ENCODE peak calls at places on chromosome 7, in seven cellular contexts. K is fibroblast of mammary gland, G is stomach, J is RWPE2, T is astrocyte of the spinal cord, N is choroid plexus epithelial cell, O is coronary artery. P is an unnamed sample.

GRCh38 chr7:30708983-30709382 is 26.7 kb upstream of the CRHR2 start:
- DNase-seq in K (peak), G (no peak), J (no peak), T (no peak), N (no peak), O (no peak), P (peak)

GRCh38 chr7:80719261-80719660 is 80.8 kb downstream of the CD36 start:
- DNase-seq in K (peak), G (no peak), J (no peak), T (peak), N (peak), O (no peak), P (peak)

GRCh38 chr7:68547181-68547580 is 1051.1 kb upstream of the AUTS2 start:
- DNase-seq in K (no peak), G (no peak), J (no peak), T (peak), N (peak), O (no peak), P (peak)

GRCh38 chr7:116443101-116443523 is 56.4 kb upstream of the CAV2 start:
- DNase-seq in K (peak), G (no peak), J (no peak), T (peak), N (peak), O (no peak), P (peak)

GRCh38 chr7:143205560-143206293 is 16.1 kb upstream of the TAS2R40 start:
- DNase-seq in K (no peak), G (no peak), J (no peak), T (no peak), N (no peak), O (no peak), P (peak)

GRCh38 chr7:41028591-41028990 is 674.3 kb downstream of the INHBA start:
- DNase-seq in K (no peak), G (no peak), J (no peak), T (no peak), N (no peak), O (no peak), P (no peak)

GRCh38 chr7:98802088-98802780 is 67.6 kb downstream of the TMEM130 start:
- DNase-seq in K (peak), G (no peak), J (no peak), T (peak), N (no peak), O (peak), P (peak)

GRCh38 chr7:142964502-142965246 is 2.5 kb upstream of the KEL start:
- DNase-seq in K (no peak), G (no peak), J (no peak), T (no peak), N (no peak), O (no peak), P (no peak)

GRCh38 chr7:23960361-23960760 is 250.3 kb downstream of the STK31 start:
- DNase-seq in K (no peak), G (no peak), J (no peak), T (no peak), N (no peak), O (no peak), P (no peak)

GRCh38 chr7:115124409-115124939 is 202.6 kb downstream of the MDFIC start:
- DNase-seq in K (peak), G (no peak), J (no peak), T (no peak), N (peak), O (no peak), P (peak)

GRCh38 chr7:21916629-21917028 is 29.1 kb downstream of the CDCA7L start:
- DNase-seq in K (peak), G (no peak), J (no peak), T (no peak), N (no peak), O (no peak), P (no peak)

GRCh38 chr7:125555921-125556320 is 626.3 kb upstream of the POT1 start:
- DNase-seq in K (no peak), G (no peak), J (no peak), T (no peak), N (peak), O (no peak), P (no peak)

GRCh38 chr7:3229904-3230470 is 71.1 kb upstream of the SDK1 start:
- DNase-seq in K (no peak), G (no peak), J (no peak), T (no peak), N (no peak), O (no peak), P (no peak)

GRCh38 chr7:122919643-122920181 is 33.5 kb upstream of the CADPS2 start:
- DNase-seq in K (peak), G (no peak), J (no peak), T (no peak), N (peak), O (no peak), P (no peak)

GRCh38 chr7:88344956-88345832 is 38.5 kb upstream of the STEAP4 start:
- DNase-seq in K (peak), G (peak), J (no peak), T (peak), N (peak), O (no peak), P (peak)

GRCh38 chr7:44664756-44665461 is 58.5 kb downstream of the OGDH start:
- DNase-seq in K (no peak), G (no peak), J (no peak), T (no peak), N (no peak), O (no peak), P (peak)

GRCh38 chr7:37806152-37806551 is 42.2 kb upstream of the NME8 start:
- DNase-seq in K (no peak), G (no peak), J (no peak), T (no peak), N (no peak), O (no peak), P (no peak)

GRCh38 chr7:141889323-141889722 is 26.9 kb upstream of the OR9A4 start:
- DNase-seq in K (no peak), G (no peak), J (no peak), T (no peak), N (no peak), O (no peak), P (no peak)

GRCh38 chr7:115910541-115911164 is 119.9 kb downstream of the TFEC start:
- DNase-seq in K (peak), G (no peak), J (no peak), T (peak), N (peak), O (no peak), P (peak)

GRCh38 chr7:51139796-51140195 is 176.8 kb downstream of the COBL start:
- DNase-seq in K (peak), G (no peak), J (no peak), T (no peak), N (no peak), O (no peak), P (no peak)

GRCh38 chr7:129431911-129432643 is 2.2 kb upstream of the STRIP2 start:
- DNase-seq in K (no peak), G (no peak), J (no peak), T (no peak), N (no peak), O (no peak), P (no peak)

GRCh38 chr7:84362360-84362759 is 167.8 kb upstream of the SEMA3A start:
- DNase-seq in K (no peak), G (no peak), J (no peak), T (no peak), N (no peak), O (no peak), P (no peak)

GRCh38 chr7:7946486-7946885 is 22.1 kb upstream of the GLCCI1 start:
- DNase-seq in K (no peak), G (no peak), J (no peak), T (no peak), N (no peak), O (no peak), P (no peak)

GRCh38 chr7:7943951-7944350 is 24.6 kb upstream of the GLCCI1 start:
- DNase-seq in K (no peak), G (no peak), J (no peak), T (no peak), N (no peak), O (no peak), P (no peak)

GRCh38 chr7:7948233-7948632 is 20.4 kb upstream of the GLCCI1 start:
- DNase-seq in K (no peak), G (no peak), J (no peak), T (no peak), N (no peak), O (no peak), P (no peak)

DNA sequence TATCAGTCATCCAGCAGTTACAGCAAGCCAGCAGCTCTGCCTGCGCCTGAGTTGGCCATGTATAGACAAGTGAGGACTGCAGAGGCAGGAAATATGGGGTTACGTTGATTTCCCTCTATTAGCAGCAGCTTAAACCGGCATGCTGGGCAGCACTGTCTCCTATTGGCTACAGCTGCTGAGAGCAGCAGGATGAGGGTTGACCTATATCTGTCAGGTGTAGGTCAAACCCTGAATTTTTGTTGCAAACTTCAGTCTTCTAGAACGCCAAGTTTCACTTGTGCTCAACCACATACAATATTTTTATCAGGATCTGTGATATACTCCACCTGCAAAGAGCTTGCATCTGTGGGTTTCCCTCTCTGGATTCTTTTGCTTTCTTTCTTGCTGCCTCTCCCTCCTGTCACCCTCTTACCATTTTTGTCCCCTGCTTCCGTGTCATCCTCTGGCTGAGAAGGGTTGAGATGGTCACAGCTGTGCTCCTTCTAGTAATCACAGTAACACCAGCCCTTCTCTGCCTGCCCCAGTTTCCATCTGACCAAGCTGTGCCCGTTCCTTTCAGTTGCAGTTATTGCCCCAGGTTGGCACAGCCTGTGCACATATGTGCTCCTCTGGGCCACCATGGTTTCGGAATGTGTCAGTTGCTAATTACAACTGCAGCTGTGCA is 23.8 kb upstream of the GLCCI1 start:
- DNase-seq in K (no peak), G (peak), J (no peak), T (no peak), N (peak), O (no peak), P (no peak)
- H3K4me3 ChIP-seq in K (no peak), G (no peak), J (no peak), T (no peak), N (no peak), O (no peak), P (no peak)

GRCh38 chr7:72751978-72752377 is 76.0 kb downstream of the TYW1B start:
- DNase-seq in K (no peak), G (no peak), J (no peak), T (no peak), N (peak), O (no peak), P (no peak)
- TF ChIP-seq CTCF in K (no peak), G (no peak), J (no peak), T (peak), N (peak), O (no peak), P (peak)

GRCh38 chr7:100475549-100475948 is 3.5 kb downstream of the TSC22D4 start:
- DNase-seq in K (no peak), G (no peak), J (no peak), T (no peak), N (no peak), O (peak), P (no peak)
- H3K4me3 ChIP-seq in K (peak), G (peak), J (no peak), T (peak), N (peak), O (peak), P (peak)

GRCh38 chr7:106372595-106373318 is 88.0 kb upstream of the NAMPT start:
- DNase-seq in K (no peak), G (no peak), J (no peak), T (no peak), N (no peak), O (no peak), P (no peak)

GRCh38 chr7:106369816-106370215 is 85.0 kb upstream of the NAMPT start:
- DNase-seq in K (peak), G (no peak), J (no peak), T (peak), N (no peak), O (no peak), P (no peak)

GRCh38 chr7:106370542-106370941 is 85.8 kb upstream of the NAMPT start:
- DNase-seq in K (no peak), G (no peak), J (no peak), T (no peak), N (no peak), O (no peak), P (no peak)

GRCh38 chr7:106372121-106372520 is 87.3 kb upstream of the NAMPT start:
- DNase-seq in K (peak), G (no peak), J (no peak), T (no peak), N (no peak), O (no peak), P (no peak)

DNA sequence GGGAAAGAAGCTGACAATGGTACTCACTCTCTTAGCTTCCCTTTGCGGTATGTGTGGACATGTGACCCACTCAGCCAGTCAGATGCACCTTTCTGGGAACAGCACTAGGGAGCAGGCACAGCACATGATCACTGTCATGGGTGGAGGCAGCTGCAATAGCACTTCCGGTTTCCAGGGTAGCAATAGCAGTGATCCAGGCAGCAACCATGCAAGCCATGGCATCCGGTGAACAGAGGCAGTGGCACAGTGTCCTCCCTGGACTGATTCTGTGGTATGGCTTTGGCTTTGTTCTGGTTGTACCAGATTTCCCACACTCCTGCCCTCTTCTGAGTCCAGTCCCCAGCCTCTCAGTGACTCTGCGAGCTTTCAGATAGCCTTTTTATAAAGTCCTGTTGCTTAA is 86.8 kb upstream of the NAMPT start:
- DNase-seq in K (no peak), G (no peak), J (no peak), T (no peak), N (no peak), O (no peak), P (no peak)
- TF ChIP-seq CTCF in K (no peak), G (no peak), J (no peak), T (no peak), N (no peak), O (no peak), P (no peak)